ENCODE peak calls at places on chromosomes 2 and 18, in five cellular contexts. N is colonic mucosa, T is C1 segment of cervical spinal cord, E is ELR, H is kidney tubule cell. M is an unnamed sample.

GRCh38 chr2:154439156-154439555 is 259.3 kb upstream of the KCNJ3 start:
- DNase-seq in N (no peak), T (no peak), E (no peak), H (peak), M (no peak)

GRCh38 chr2:223855426-223855825 is 18.0 kb upstream of the AP1S3 start:
- DNase-seq in N (no peak), T (no peak), E (no peak), H (no peak), M (no peak)

GRCh38 chr2:96225016-96225533 is 16.4 kb upstream of the STARD7 start:
- DNase-seq in N (no peak), T (no peak), E (no peak), H (no peak), M (no peak)

GRCh38 chr18:54043484-54044256 is 180.8 kb downstream of the MBD2 start:
- DNase-seq in N (no peak), T (no peak), E (no peak), H (peak), M (no peak)

GRCh38 chr2:41167014-41167413 is 715.1 kb upstream of the SLC8A1 start:
- DNase-seq in N (no peak), T (no peak), E (no peak), H (no peak), M (no peak)

GRCh38 chr2:37621199-37621598 is 50.2 kb downstream of the CDC42EP3 start:
- DNase-seq in N (no peak), T (no peak), E (no peak), H (no peak), M (no peak)

GRCh38 chr2:168961450-168962229 is 60.5 kb downstream of the G6PC2 start:
- DNase-seq in N (peak), T (peak), E (peak), H (peak), M (peak)

GRCh38 chr2:206086683-206087350 is 843 bp upstream of the INO80D start:
- DNase-seq in N (no peak), T (no peak), E (peak), H (peak), M (no peak)

GRCh38 chr2:98118161-98118560 is 31.2 kb downstream of the VWA3B start:
- DNase-seq in N (no peak), T (no peak), E (peak), H (peak), M (no peak)

GRCh38 chr2:72602095-72602494 is 223.7 kb downstream of the EXOC6B start:
- DNase-seq in N (no peak), T (no peak), E (no peak), H (no peak), M (no peak)

GRCh38 chr2:28755411-28755810 is 3.8 kb downstream of the PPP1CB start:
- DNase-seq in N (no peak), T (no peak), E (no peak), H (peak), M (no peak)

GRCh38 chr2:118847447-118848172 is at the start of gene EN1:
- DNase-seq in N (no peak), T (peak), E (no peak), H (no peak), M (no peak)

GRCh38 chr18:46171331-46171730 is 67.1 kb downstream of the HAUS1 start:
- DNase-seq in N (no peak), T (no peak), E (no peak), H (no peak), M (no peak)

GRCh38 chr18:79385326-79385725 is 10.4 kb upstream of the NFATC1 start:
- DNase-seq in N (no peak), T (no peak), E (no peak), H (no peak), M (no peak)

GRCh38 chr2:207704031-207704430 is 7.4 kb upstream of the CCNYL1 start:
- DNase-seq in N (no peak), T (no peak), E (no peak), H (no peak), M (no peak)

GRCh38 chr2:27249077-27249890 is 13.6 kb downstream of the SLC30A3 start:
- DNase-seq in N (no peak), T (no peak), E (no peak), H (no peak), M (no peak)

GRCh38 chr2:217331577-217332139 is 471.8 kb upstream of the TNP1 start:
- DNase-seq in N (no peak), T (no peak), E (peak), H (peak), M (no peak)

GRCh38 chr2:6441800-6442199 is 423.9 kb downstream of the CMPK2 start:
- DNase-seq in N (no peak), T (no peak), E (no peak), H (peak), M (no peak)

GRCh38 chr2:96876811-96877437 is 7.0 kb upstream of the SEMA4C start:
- DNase-seq in N (no peak), T (no peak), E (no peak), H (no peak), M (no peak)

GRCh38 chr2:199019898-199020507 is 437.7 kb downstream of the SATB2 start:
- DNase-seq in N (peak), T (no peak), E (peak), H (peak), M (no peak)

GRCh38 chr2:55430536-55430935 is 10.9 kb upstream of the CCDC88A start:
- DNase-seq in N (no peak), T (no peak), E (no peak), H (no peak), M (no peak)

GRCh38 chr2:209138079-209138478 is 285.8 kb upstream of the MAP2 start:
- DNase-seq in N (no peak), T (no peak), E (no peak), H (no peak), M (no peak)

GRCh38 chr2:157233506-157233905 is 24.0 kb upstream of the GALNT5 start:
- DNase-seq in N (no peak), T (no peak), E (peak), H (no peak), M (no peak)

GRCh38 chr2:12192762-12193161 is 446.3 kb downstream of the LPIN1 start:
- DNase-seq in N (no peak), T (no peak), E (no peak), H (no peak), M (no peak)